ENCODE peak calls at places on chromosomes 11 and 22, in five cellular contexts. Q, U, R, K and O are unnamed samples.

GRCh38 chr11:102447193-102447592 is 5.4 kb downstream of the TMEM123 start:
- DNase-seq in Q (no peak), U (peak; percentile 11), R (no peak), K (no peak), O (no peak)

GRCh38 chr11:105899776-105900175 is 122.3 kb downstream of the MSANTD4 start:
- DNase-seq in Q (no peak), U (no peak), R (no peak), K (no peak), O (no peak)

GRCh38 chr11:67351275-67352005 is 1.9 kb downstream of the POLD4 start:
- DNase-seq in Q (peak; percentile 90), U (no peak), R (no peak), K (peak; percentile 83), O (peak; percentile 79)

GRCh38 chr22:49209452-49210195 is 618.0 kb downstream of the BRD1 start:
- DNase-seq in Q (peak; percentile 64), U (no peak), R (no peak), K (peak; percentile 40), O (no peak)

GRCh38 chr11:28833670-28834069 is 725.5 kb downstream of the METTL15 start:
- DNase-seq in Q (no peak), U (no peak), R (no peak), K (no peak), O (no peak)

GRCh38 chr11:101848262-101848661 is 66.5 kb upstream of the CEP126 start:
- DNase-seq in Q (peak; percentile 42), U (peak; percentile 33), R (no peak), K (no peak), O (no peak)

GRCh38 chr11:6646631-6647281 is 8.9 kb downstream of the DCHS1 start:
- DNase-seq in Q (peak; percentile 74), U (peak; percentile 72), R (no peak), K (no peak), O (peak; percentile 17)

GRCh38 chr22:34850010-34850409 is 215.9 kb upstream of the ISX start:
- DNase-seq in Q (no peak), U (no peak), R (no peak), K (no peak), O (no peak)

GRCh38 chr11:82733444-82734119 is at the start of gene FAM181B:
- DNase-seq in Q (peak; percentile 82), U (peak; percentile 31), R (peak; percentile 25), K (peak; percentile 63), O (no peak)

GRCh38 chr11:61679893-61680621 is at the start of gene DAGLA:
- DNase-seq in Q (peak; percentile 88), U (peak; percentile 62), R (no peak), K (peak; percentile 86), O (peak; percentile 60)

GRCh38 chr22:50576070-50576469 is 2.2 kb downstream of the CPT1B start:
- DNase-seq in Q (no peak), U (no peak), R (no peak), K (peak; percentile 55), O (no peak)

GRCh38 chr11:93606721-93607120 is 54.8 kb upstream of the CEP295 start:
- DNase-seq in Q (no peak), U (no peak), R (no peak), K (no peak), O (no peak)

GRCh38 chr11:1555713-1556153 is 16.3 kb downstream of the DUSP8 start:
- DNase-seq in Q (no peak), U (no peak), R (no peak), K (no peak), O (no peak)

GRCh38 chr11:102479733-102480132 is 27.2 kb upstream of the TMEM123 start:
- DNase-seq in Q (no peak), U (no peak), R (no peak), K (no peak), O (no peak)

GRCh38 chr11:70552441-70553150 is 154.3 kb downstream of the CTTN start:
- DNase-seq in Q (no peak), U (no peak), R (no peak), K (no peak), O (no peak)

GRCh38 chr11:9639099-9639498 is 24.8 kb upstream of the SWAP70 start:
- DNase-seq in Q (no peak), U (peak; percentile 58), R (no peak), K (peak; percentile 77), O (no peak)

GRCh38 chr11:68798221-68798813 is 43.4 kb downstream of the CPT1A start:
- DNase-seq in Q (no peak), U (peak; percentile 35), R (no peak), K (peak; percentile 64), O (peak; percentile 62)

GRCh38 chr11:2892215-2893020 is 6.8 kb upstream of the CDKN1C start:
- DNase-seq in Q (peak; percentile 61), U (no peak), R (no peak), K (peak; percentile 75), O (peak; percentile 58)

GRCh38 chr22:19962909-19963806 is 21.5 kb upstream of the TXNRD2 start:
- DNase-seq in Q (peak; percentile 95), U (no peak), R (no peak), K (peak; percentile 95), O (no peak)

GRCh38 chr11:111302298-111302697 is 4.0 kb downstream of the POU2AF3 start:
- DNase-seq in Q (no peak), U (no peak), R (no peak), K (no peak), O (no peak)

GRCh38 chr22:48236261-48236660 is 1473.8 kb downstream of the TBC1D22A start:
- DNase-seq in Q (no peak), U (no peak), R (no peak), K (no peak), O (no peak)

GRCh38 chr22:18968011-18968749 is 32.1 kb upstream of the PRODH start:
- DNase-seq in Q (peak; percentile 76), U (no peak), R (no peak), K (peak; percentile 49), O (no peak)

GRCh38 chr11:15493921-15494630 is 379.4 kb downstream of the INSC start:
- DNase-seq in Q (peak; percentile 26), U (no peak), R (no peak), K (no peak), O (no peak)

GRCh38 chr11:134498326-134499139 is 86.5 kb upstream of the B3GAT1 start:
- DNase-seq in Q (no peak), U (no peak), R (no peak), K (peak; percentile 44), O (no peak)

GRCh38 chr22:32473388-32473952 is 1.1 kb upstream of the FBXO7 start:
- DNase-seq in Q (peak; percentile 55), U (peak; percentile 13), R (no peak), K (peak; percentile 57), O (no peak)

GRCh38 chr22:32475428-32476010 is 908 bp downstream of the FBXO7 start:
- DNase-seq in Q (peak; percentile 50), U (no peak), R (no peak), K (peak; percentile 53), O (peak; percentile 54)

GRCh38 chr22:32476286-32476685 is 1.7 kb downstream of the FBXO7 start:
- DNase-seq in Q (no peak), U (no peak), R (no peak), K (no peak), O (no peak)

GRCh38 chr22:32476804-32477203 is 2.2 kb downstream of the FBXO7 start:
- DNase-seq in Q (no peak), U (no peak), R (no peak), K (no peak), O (no peak)

GRCh38 chr22:32474635-32475427 is at the start of gene FBXO7:
- DNase-seq in Q (peak; percentile 98), U (peak; percentile 81), R (peak; percentile 57), K (peak; percentile 95), O (peak; percentile 86)
- TF ChIP-seq CTCF in Q (peak; percentile 65), U (peak; percentile 34), R (peak; percentile 29), K (peak; percentile 18), O (peak; percentile 23)

DNA sequence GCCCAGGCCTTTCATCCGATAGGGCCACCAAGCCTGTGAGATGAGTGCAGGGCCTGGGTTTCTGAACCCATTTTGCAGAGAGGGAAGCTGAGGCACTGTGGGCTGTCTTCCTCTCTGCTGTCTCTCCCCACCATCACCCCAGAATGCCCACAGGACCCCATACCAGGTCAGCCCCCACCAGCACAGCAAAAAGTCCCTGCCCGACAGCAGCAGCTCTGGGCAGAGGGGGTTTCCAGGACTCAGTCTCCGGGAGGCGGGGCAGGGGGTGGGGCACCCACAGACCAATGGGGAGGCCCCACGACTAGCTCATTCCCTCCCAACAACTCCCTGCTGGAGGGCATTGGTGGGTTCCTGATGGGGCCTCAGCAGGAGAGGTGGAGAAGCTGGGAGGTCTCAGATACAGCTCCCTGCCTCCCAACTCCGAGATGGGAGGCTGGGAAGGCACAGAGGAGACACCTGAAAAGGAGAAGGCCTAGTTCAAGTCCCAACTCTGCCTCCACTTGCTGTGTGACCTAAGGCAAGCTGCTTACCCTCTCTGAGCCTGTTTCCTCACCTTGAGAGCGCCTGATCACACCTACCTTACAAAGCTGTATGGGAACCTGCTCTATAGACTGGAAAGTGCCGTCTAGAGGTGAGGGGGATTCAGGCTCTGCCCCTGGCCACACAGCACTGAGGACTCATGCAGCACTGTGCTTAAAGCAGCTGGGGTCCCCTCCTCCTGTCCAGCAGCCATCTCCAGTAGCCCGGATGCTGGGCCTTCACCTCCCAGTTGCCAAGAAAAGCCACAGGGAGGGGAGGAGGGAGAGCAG is 3.5 kb downstream of the CBX7 start:
- DNase-seq in Q (peak; percentile 22), U (peak; percentile 69), R (no peak), K (peak; percentile 54), O (peak; percentile 45)
- H3K27ac ChIP-seq in Q (no peak overlapping the region), U (peak overlapping the region; percentile 99), R (peak overlapping the region; percentile 97), K (peak overlapping the region; percentile 82), O (peak overlapping the region; percentile 22)

GRCh38 chr11:46681814-46682213 is 18.6 kb downstream of the ARHGAP1 start:
- DNase-seq in Q (no peak), U (no peak), R (no peak), K (peak; percentile 29), O (no peak)

GRCh38 chr11:46686886-46687810 is 13.3 kb downstream of the ARHGAP1 start:
- DNase-seq in Q (no peak), U (no peak), R (no peak), K (peak; percentile 41), O (no peak)

GRCh38 chr11:46682773-46683752 is 17.4 kb downstream of the ARHGAP1 start:
- DNase-seq in Q (no peak), U (no peak), R (no peak), K (peak; percentile 25), O (no peak)

GRCh38 chr11:46680815-46681214 is 19.6 kb downstream of the ARHGAP1 start:
- DNase-seq in Q (no peak), U (no peak), R (no peak), K (no peak), O (no peak)

GRCh38 chr11:46684364-46684763 is 16.1 kb downstream of the ARHGAP1 start:
- DNase-seq in Q (no peak), U (no peak), R (no peak), K (no peak), O (no peak)
- H3K36me3 ChIP-seq in Q (no peaks in the 10 kb centered on the region), U (peaks cover 81% of the 10 kb centered on the region), R (peaks cover 58% of the 10 kb centered on the region), K (no peaks in the 10 kb centered on the region), O (peaks cover 41% of the 10 kb centered on the region)

DNA sequence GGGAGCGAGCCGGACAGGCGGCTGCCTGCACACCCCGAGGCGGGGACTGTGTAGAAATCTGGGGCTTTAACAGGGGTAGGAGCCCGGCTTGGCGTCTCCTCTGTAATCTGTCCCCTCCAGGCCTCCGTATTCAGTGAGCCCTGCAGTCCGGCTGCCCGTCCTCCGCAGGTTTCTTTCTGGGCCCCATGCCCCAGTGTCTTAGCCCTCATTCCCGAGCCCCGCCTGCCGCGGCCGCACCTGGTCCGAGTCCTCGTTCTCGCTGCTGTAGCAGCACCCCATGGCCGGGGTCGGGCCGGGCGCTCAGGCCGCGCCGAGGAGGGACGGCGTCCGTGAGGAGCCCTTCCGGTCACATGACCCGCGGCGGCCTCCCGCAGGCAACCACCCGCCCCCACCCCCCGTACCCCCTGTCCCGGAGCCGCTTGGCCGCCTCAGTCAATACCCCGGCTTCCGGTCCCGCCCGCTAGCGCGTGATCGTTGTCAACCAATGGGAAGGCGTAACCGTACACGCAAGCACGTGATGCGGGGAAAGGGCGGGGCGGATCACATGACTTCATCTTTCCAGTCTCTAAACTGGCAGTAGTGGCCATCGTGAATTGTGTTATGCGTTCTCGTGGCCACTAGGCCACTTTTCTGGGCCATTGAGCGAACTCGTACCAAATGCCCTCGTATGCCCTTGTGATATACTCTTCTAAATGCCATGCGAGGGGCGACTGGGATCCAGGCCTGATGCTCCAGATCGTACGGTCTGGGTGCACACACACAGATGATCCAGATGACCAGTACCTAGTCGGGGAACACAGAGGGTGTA is at the start of gene LAMTOR1:
- DNase-seq in Q (peak; percentile 100), U (peak; percentile 100), R (peak; percentile 99), K (peak; percentile 99), O (peak; percentile 97)
- TF ChIP-seq CTCF in Q (peak; percentile 28), U (peak; percentile 33), R (peak; percentile 68), K (peak; percentile 36), O (no peak)